ENCODE peak calls at places on chromosomes 3 and 15, in seven cellular contexts. S is activated naive CD8-positive, alpha-beta T cell treated with anti-CD3 and anti-CD28 coated beads, Interleukin-2, amount 50 U/mL, for 16 hours; N is T-helper 2 cell; O is effector CD4-positive, alpha-beta T cell; J is HEK293T; X is lower lobe of right lung; B is AG08395. W is an unnamed sample.

GRCh38 chr3:10929978-10930620 is 62.4 kb upstream of the SLC6A1 start:
- DNase-seq in O (no peak), S (no peak), B (no peak), X (no peak), N (no peak), J (no peak), W (no peak)

GRCh38 chr15:95492388-95493070 is 838.0 kb upstream of the NR2F2 start:
- DNase-seq in X (no peak), B (no peak), O (no peak), N (no peak), S (no peak), J (no peak), W (no peak)

GRCh38 chr3:188052229-188052965 is 101.6 kb upstream of the LPP start:
- DNase-seq in N (no peak), J (no peak), S (no peak), B (no peak), O (no peak), X (peak), W (no peak)

GRCh38 chr3:190968616-190969015 is 106.1 kb upstream of the GMNC start:
- DNase-seq in S (no peak), X (no peak), J (no peak), O (no peak), B (no peak), N (no peak), W (no peak)

GRCh38 chr3:107928084-107928445 is 162.8 kb downstream of the CD47 start:
- DNase-seq in B (peak), S (no peak), N (no peak), J (peak), O (no peak), X (no peak), W (no peak)

GRCh38 chr3:30635072-30635471 is 28.7 kb downstream of the TGFBR2 start:
- DNase-seq in B (no peak), J (no peak), N (no peak), S (no peak), X (no peak), O (no peak), W (no peak)

GRCh38 chr15:28017423-28017924 is 81.6 kb downstream of the OCA2 start:
- DNase-seq in N (no peak), B (no peak), X (no peak), J (no peak), O (no peak), S (no peak), W (no peak)

GRCh38 chr3:175192536-175192935 is 333.4 kb downstream of the NAALADL2 start:
- DNase-seq in J (no peak), X (no peak), O (no peak), N (no peak), S (no peak), B (no peak), W (no peak)

GRCh38 chr3:27712136-27713065 is 9.7 kb downstream of the EOMES start:
- DNase-seq in J (peak), N (peak), B (peak), X (peak), S (peak), O (peak), W (no peak)

GRCh38 chr3:138774529-138775253 is 60.0 kb downstream of the PIK3CB start:
- DNase-seq in S (no peak), X (no peak), B (peak), N (no peak), O (no peak), J (no peak), W (no peak)

GRCh38 chr3:161649900-161650484 is 153.4 kb downstream of the OTOL1 start:
- DNase-seq in J (no peak), B (no peak), O (no peak), X (no peak), S (no peak), N (no peak), W (no peak)

GRCh38 chr15:41573396-41573795 is 14.4 kb downstream of the TYRO3 start:
- DNase-seq in N (no peak), B (no peak), O (no peak), J (no peak), S (no peak), X (no peak), W (no peak)

GRCh38 chr3:50334339-50335075 is 6.1 kb downstream of the RASSF1 start:
- DNase-seq in O (no peak), N (no peak), J (no peak), S (no peak), B (no peak), X (no peak), W (no peak)

GRCh38 chr3:115779011-115779410 is 155.7 kb downstream of the GAP43 start:
- DNase-seq in O (no peak), S (no peak), J (no peak), N (no peak), X (no peak), B (no peak), W (no peak)

GRCh38 chr3:187319699-187320302 is 28.3 kb upstream of the MASP1 start:
- DNase-seq in B (peak), J (peak), X (peak), N (peak), S (peak), O (peak), W (peak)

GRCh38 chr3:133393204-133393603 is 6.7 kb upstream of the BFSP2 start:
- DNase-seq in J (no peak), X (no peak), B (no peak), S (no peak), O (no peak), N (no peak), W (no peak)

GRCh38 chr15:57522148-57522547 is 69.6 kb upstream of the MYZAP start:
- DNase-seq in N (no peak), S (no peak), J (no peak), B (no peak), O (no peak), X (no peak), W (no peak)

GRCh38 chr3:58173670-58174472 is 36.9 kb downstream of the DNASE1L3 start:
- DNase-seq in O (peak), S (no peak), X (no peak), J (peak), B (no peak), N (no peak), W (no peak)

GRCh38 chr3:195260286-195260905 is 10.6 kb downstream of the XXYLT1 start:
- DNase-seq in X (no peak), N (no peak), B (peak), O (no peak), S (no peak), J (no peak), W (no peak)

GRCh38 chr3:153026026-153026425 is 136.0 kb upstream of the RAP2B start:
- DNase-seq in O (no peak), B (peak), J (peak), S (no peak), N (no peak), X (no peak), W (no peak)

GRCh38 chr15:73002509-73002908 is 49.8 kb upstream of the NEO1 start:
- DNase-seq in N (no peak), X (no peak), B (peak), S (no peak), O (no peak), J (no peak), W (no peak)

GRCh38 chr3:56761887-56762605 is 39.7 kb downstream of the ARHGEF3 start:
- DNase-seq in S (no peak), J (no peak), B (no peak), N (no peak), X (no peak), O (no peak), W (no peak)

GRCh38 chr15:67520976-67521769 is at the start of gene C15orf61:
- DNase-seq in N (peak), O (peak), B (peak), X (peak), J (peak), S (peak), W (no peak)

GRCh38 chr15:68389041-68389930 is 42.7 kb downstream of the ITGA11 start:
- DNase-seq in X (no peak), B (no peak), N (no peak), O (no peak), J (no peak), S (no peak), W (no peak)

GRCh38 chr15:65189102-65189740 is 4.1 kb upstream of the CLPX start:
- DNase-seq in J (peak), B (peak), N (no peak), X (no peak), O (no peak), S (no peak), W (no peak)

GRCh38 chr3:13078158-13078905 is 5.1 kb upstream of the IQSEC1 start:
- DNase-seq in O (no peak), J (no peak), N (no peak), S (no peak), X (no peak), B (no peak), W (no peak)

GRCh38 chr15:85527907-85528306 is 147.5 kb downstream of the AKAP13 start:
- DNase-seq in S (no peak), N (no peak), J (no peak), B (peak), O (no peak), X (no peak), W (no peak)

GRCh38 chr3:97958396-97958795 is 13.8 kb downstream of the RIOX2 start:
- DNase-seq in O (no peak), S (no peak), X (no peak), N (no peak), B (peak), J (no peak), W (no peak)

GRCh38 chr3:30349507-30349906 is 256.9 kb upstream of the TGFBR2 start:
- DNase-seq in J (no peak), X (no peak), O (no peak), N (no peak), B (no peak), S (no peak), W (no peak)

GRCh38 chr15:90571063-90571541 is 41.4 kb downstream of the CRTC3 start:
- DNase-seq in J (no peak), O (no peak), B (peak), N (no peak), X (peak), S (no peak), W (no peak)

GRCh38 chr3:86815880-86816279 is 175.1 kb downstream of the VGLL3 start:
- DNase-seq in J (no peak), N (no peak), S (no peak), X (no peak), B (no peak), O (no peak), W (no peak)

GRCh38 chr15:43776101-43776717 is 557 bp downstream of the ELL3 start:
- DNase-seq in X (peak), J (no peak), N (no peak), O (no peak), B (no peak), S (no peak), W (no peak)

GRCh38 chr15:101167791-101168462 is 83.9 kb downstream of the CHSY1 start:
- DNase-seq in X (peak), O (peak), N (peak), S (peak), B (peak), J (no peak), W (no peak)

GRCh38 chr3:89380006-89380405 is 272.6 kb downstream of the EPHA3 start:
- DNase-seq in B (no peak), S (no peak), N (no peak), X (no peak), O (no peak), J (no peak), W (no peak)

GRCh38 chr3:193029800-193030199 is 112.1 kb upstream of the MB21D2 start:
- DNase-seq in S (no peak), O (no peak), X (no peak), B (no peak), N (no peak), J (no peak), W (no peak)

GRCh38 chr15:47194718-47195117 is 522.6 kb upstream of the SEMA6D start:
- DNase-seq in N (no peak), X (no peak), B (peak), S (no peak), O (no peak), J (peak), W (no peak)

GRCh38 chr3:5020262-5020722 is 41.1 kb downstream of the BHLHE40 start:
- DNase-seq in S (no peak), J (no peak), X (no peak), N (no peak), B (no peak), O (no peak), W (no peak)

GRCh38 chr3:41961061-41961749 is 698 bp downstream of the ULK4 start:
- DNase-seq in J (peak), B (peak), O (peak), S (peak), X (peak), N (peak), W (no peak)

W was measured in iPS DF 6.9.